ENCODE peak calls at places on chromosomes 4 and X, in ten cellular contexts. P is NCI-H460; J is coronary artery; A is fibroblast of lung; W is substantia nigra; S is stimulated activated CD4-positive, alpha-beta T cell treated with anti-CD3 and anti-CD28 coated beads, Interleukin-4, amount 100 ng/mL, for 48 hours; B is ecto neural progenitor cell; F is activated CD8-positive, alpha-beta memory T cell treated with anti-CD3 and anti-CD28 coated beads for 1 hour; U is OCI-LY7; Y is HFFc6. C is an unnamed sample.

GRCh38 chr4:161799687-161800086 is 364.1 kb downstream of the FSTL5 start:
- DNase-seq in P (peak), J (no peak), A (peak), W (no peak), S (no peak), B (no peak), F (no peak), U (no peak), Y (no peak), C (no peak)

GRCh38 chrX:71976753-71977152 is 66.1 kb downstream of the NHSL2 start:
- DNase-seq in P (no peak), J (no peak), A (no peak), W (no peak), S (no peak), B (no peak), F (no peak), U (no peak), Y (no peak), C (no peak)

GRCh38 chr4:25884040-25884788 is 21.4 kb upstream of the SEL1L3 start:
- DNase-seq in P (no peak), J (no peak), A (peak), W (no peak), S (no peak), B (no peak), F (no peak), U (peak), Y (peak), C (no peak)

GRCh38 chr4:163484906-163485305 is 9.6 kb upstream of the TMA16 start:
- DNase-seq in P (peak), J (no peak), A (peak), W (peak), S (peak), B (peak), F (peak), U (peak), Y (peak), C (peak)

GRCh38 chr4:139018971-139019758 is 3.6 kb downstream of the NOCT start:
- DNase-seq in P (no peak), J (no peak), A (peak), W (no peak), S (no peak), B (no peak), F (no peak), U (no peak), Y (peak), C (no peak)

GRCh38 chr4:109301691-109302365 is 630 bp downstream of the COL25A1 start:
- DNase-seq in P (no peak), J (no peak), A (no peak), W (no peak), S (peak), B (peak), F (no peak), U (no peak), Y (no peak), C (no peak)

GRCh38 chr4:102734591-102735385 is 26.0 kb downstream of the MANBA start:
- DNase-seq in P (no peak), J (no peak), A (peak), W (no peak), S (no peak), B (no peak), F (no peak), U (peak), Y (peak), C (no peak)

GRCh38 chr4:24010994-24011393 is 121.1 kb upstream of the PPARGC1A start:
- DNase-seq in P (no peak), J (no peak), A (no peak), W (no peak), S (no peak), B (no peak), F (no peak), U (no peak), Y (no peak), C (no peak)

GRCh38 chr4:176778063-176778462 is 14.7 kb downstream of the VEGFC start:
- DNase-seq in P (no peak), J (no peak), A (peak), W (no peak), S (no peak), B (no peak), F (no peak), U (no peak), Y (peak), C (no peak)

GRCh38 chrX:40148439-40149285 is 50.9 kb upstream of the BCOR start:
- DNase-seq in P (no peak), J (no peak), A (no peak), W (no peak), S (no peak), B (peak), F (no peak), U (peak), Y (no peak), C (peak)

GRCh38 chr4:13182136-13182535 is 302.0 kb downstream of the RAB28 start:
- DNase-seq in P (no peak), J (no peak), A (no peak), W (no peak), S (no peak), B (no peak), F (no peak), U (no peak), Y (no peak), C (no peak)

GRCh38 chr4:30380404-30380998 is 339.7 kb upstream of the PCDH7 start:
- DNase-seq in P (peak), J (no peak), A (peak), W (no peak), S (peak), B (peak), F (no peak), U (peak), Y (peak), C (no peak)

GRCh38 chr4:153438916-153439756 is 27.0 kb upstream of the TMEM131L start:
- DNase-seq in P (no peak), J (no peak), A (no peak), W (no peak), S (no peak), B (no peak), F (no peak), U (peak), Y (no peak), C (no peak)

GRCh38 chr4:65670331-65671031 is at the start of gene EPHA5:
- DNase-seq in P (peak), J (peak), A (peak), W (peak), S (no peak), B (peak), F (no peak), U (no peak), Y (no peak), C (peak)

GRCh38 chrX:132592880-132593279 is 104.0 kb upstream of the MBNL3 start:
- DNase-seq in P (no peak), J (no peak), A (peak), W (peak), S (no peak), B (no peak), F (no peak), U (peak), Y (no peak), C (no peak)